ENCODE peak calls at places on chromosome 1, in nine cellular contexts. One of them, this sample, is unnamed.
A peak's percentile ranks its signal among the peaks of the same experiment; 100 is the strongest.

GRCh38 chr1:156709743-156710489 is 4.5 kb upstream of the CRABP2 start:
- DNase-seq in activated naive CD4-positive, alpha-beta T cell: no peak
- DNase-seq in head of caudate nucleus: peak; percentile 52
- DNase-seq in RCC 7860: no peak
- DNase-seq in glutamatergic neuron: no peak
- DNase-seq in GM03348: peak; percentile 92
- DNase-seq in neural progenitor cell: peak; percentile 14
- DNase-seq in T-helper 1 cell: no peak
- DNase-seq in HCEC 1CT: peak; percentile 29
- DNase-seq in this sample: no peak

GRCh38 chr1:2595812-2596529 is 9.4 kb downstream of the PRXL2B start:
- DNase-seq in HCEC 1CT: no peak
- DNase-seq in GM03348: no peak
- DNase-seq in RCC 7860: no peak
- DNase-seq in activated naive CD4-positive, alpha-beta T cell: no peak
- DNase-seq in T-helper 1 cell: no peak
- DNase-seq in neural progenitor cell: no peak
- DNase-seq in glutamatergic neuron: no peak
- DNase-seq in head of caudate nucleus: no peak
- DNase-seq in this sample: no peak

GRCh38 chr1:234756066-234756783 is 146.2 kb upstream of the IRF2BP2 start:
- DNase-seq in head of caudate nucleus: no peak
- DNase-seq in RCC 7860: no peak
- DNase-seq in neural progenitor cell: no peak
- DNase-seq in HCEC 1CT: no peak
- DNase-seq in GM03348: no peak
- DNase-seq in activated naive CD4-positive, alpha-beta T cell: no peak
- DNase-seq in T-helper 1 cell: no peak
- DNase-seq in glutamatergic neuron: no peak
- DNase-seq in this sample: no peak

GRCh38 chr1:201395936-201396335 is 3.2 kb downstream of the LAD1 start:
- DNase-seq in T-helper 1 cell: no peak
- DNase-seq in neural progenitor cell: no peak
- DNase-seq in activated naive CD4-positive, alpha-beta T cell: no peak
- DNase-seq in RCC 7860: no peak
- DNase-seq in head of caudate nucleus: no peak
- DNase-seq in HCEC 1CT: no peak
- DNase-seq in glutamatergic neuron: no peak
- DNase-seq in GM03348: no peak
- DNase-seq in this sample: no peak

GRCh38 chr1:151618470-151618869 is 6.6 kb downstream of the SNX27 start:
- DNase-seq in glutamatergic neuron: no peak
- DNase-seq in head of caudate nucleus: no peak
- DNase-seq in neural progenitor cell: no peak
- DNase-seq in HCEC 1CT: no peak
- DNase-seq in RCC 7860: no peak
- DNase-seq in T-helper 1 cell: no peak
- DNase-seq in GM03348: no peak
- DNase-seq in activated naive CD4-positive, alpha-beta T cell: no peak
- DNase-seq in this sample: no peak

GRCh38 chr1:55582078-55582477 is 366.9 kb upstream of the USP24 start:
- DNase-seq in glutamatergic neuron: no peak
- DNase-seq in HCEC 1CT: no peak
- DNase-seq in GM03348: no peak
- DNase-seq in RCC 7860: no peak
- DNase-seq in head of caudate nucleus: no peak
- DNase-seq in neural progenitor cell: no peak
- DNase-seq in activated naive CD4-positive, alpha-beta T cell: no peak
- DNase-seq in T-helper 1 cell: no peak
- DNase-seq in this sample: no peak

GRCh38 chr1:15703562-15703961 is 19.4 kb downstream of the PLEKHM2 start:
- DNase-seq in activated naive CD4-positive, alpha-beta T cell: no peak
- DNase-seq in T-helper 1 cell: no peak
- DNase-seq in RCC 7860: peak; percentile 53
- DNase-seq in neural progenitor cell: no peak
- DNase-seq in head of caudate nucleus: peak; percentile 82
- DNase-seq in glutamatergic neuron: no peak
- DNase-seq in HCEC 1CT: peak; percentile 92
- DNase-seq in GM03348: peak; percentile 95
- DNase-seq in this sample: peak; percentile 69

GRCh38 chr1:6438047-6438525 is 13.5 kb downstream of the ESPN start:
- DNase-seq in RCC 7860: peak; percentile 52
- DNase-seq in neural progenitor cell: peak; percentile 87
- DNase-seq in GM03348: peak; percentile 86
- DNase-seq in glutamatergic neuron: peak; percentile 83
- DNase-seq in T-helper 1 cell: peak; percentile 66
- DNase-seq in HCEC 1CT: peak; percentile 46
- DNase-seq in head of caudate nucleus: peak; percentile 79
- DNase-seq in activated naive CD4-positive, alpha-beta T cell: peak; percentile 46
- DNase-seq in this sample: peak; percentile 14

GRCh38 chr1:25564777-25565176 is 21.4 kb downstream of the LDLRAP1 start:
- DNase-seq in HCEC 1CT: no peak
- DNase-seq in GM03348: no peak
- DNase-seq in T-helper 1 cell: no peak
- DNase-seq in activated naive CD4-positive, alpha-beta T cell: no peak
- DNase-seq in neural progenitor cell: no peak
- DNase-seq in head of caudate nucleus: no peak
- DNase-seq in glutamatergic neuron: no peak
- DNase-seq in RCC 7860: no peak
- DNase-seq in this sample: no peak

GRCh38 chr1:210687582-210688279 is 359.0 kb downstream of the HHAT start:
- DNase-seq in RCC 7860: peak; percentile 84
- DNase-seq in glutamatergic neuron: no peak
- DNase-seq in GM03348: peak; percentile 66
- DNase-seq in neural progenitor cell: no peak
- DNase-seq in HCEC 1CT: no peak
- DNase-seq in T-helper 1 cell: no peak
- DNase-seq in head of caudate nucleus: peak; percentile 49
- DNase-seq in activated naive CD4-positive, alpha-beta T cell: no peak
- DNase-seq in this sample: no peak

GRCh38 chr1:204335085-204335484 is 24.6 kb downstream of the PLEKHA6 start:
- DNase-seq in neural progenitor cell: no peak
- DNase-seq in RCC 7860: no peak
- DNase-seq in GM03348: no peak
- DNase-seq in HCEC 1CT: no peak
- DNase-seq in activated naive CD4-positive, alpha-beta T cell: no peak
- DNase-seq in head of caudate nucleus: no peak
- DNase-seq in T-helper 1 cell: no peak
- DNase-seq in glutamatergic neuron: no peak
- DNase-seq in this sample: no peak

GRCh38 chr1:53800621-53801020 is 37.5 kb downstream of the NDC1 start:
- DNase-seq in glutamatergic neuron: no peak
- DNase-seq in T-helper 1 cell: no peak
- DNase-seq in RCC 7860: no peak
- DNase-seq in HCEC 1CT: no peak
- DNase-seq in neural progenitor cell: no peak
- DNase-seq in head of caudate nucleus: no peak
- DNase-seq in activated naive CD4-positive, alpha-beta T cell: no peak
- DNase-seq in GM03348: no peak
- DNase-seq in this sample: no peak

GRCh38 chr1:227429447-227430359 is 111.4 kb upstream of the CDC42BPA start:
- DNase-seq in activated naive CD4-positive, alpha-beta T cell: no peak
- DNase-seq in T-helper 1 cell: no peak
- DNase-seq in glutamatergic neuron: no peak
- DNase-seq in GM03348: peak; percentile 74
- DNase-seq in RCC 7860: no peak
- DNase-seq in HCEC 1CT: peak; percentile 36
- DNase-seq in head of caudate nucleus: no peak
- DNase-seq in neural progenitor cell: no peak
- DNase-seq in this sample: no peak

GRCh38 chr1:8510041-8510823 is 192.3 kb downstream of the SLC45A1 start:
- DNase-seq in T-helper 1 cell: no peak
- DNase-seq in neural progenitor cell: no peak
- DNase-seq in HCEC 1CT: peak; percentile 51
- DNase-seq in RCC 7860: no peak
- DNase-seq in activated naive CD4-positive, alpha-beta T cell: no peak
- DNase-seq in glutamatergic neuron: no peak
- DNase-seq in head of caudate nucleus: peak; percentile 64
- DNase-seq in GM03348: peak; percentile 82
- DNase-seq in this sample: no peak

GRCh38 chr1:115337633-115338456 is at the start of gene NGF:
- DNase-seq in RCC 7860: no peak
- DNase-seq in head of caudate nucleus: no peak
- DNase-seq in HCEC 1CT: peak; percentile 66
- DNase-seq in glutamatergic neuron: peak; percentile 70
- DNase-seq in T-helper 1 cell: no peak
- DNase-seq in GM03348: peak; percentile 92
- DNase-seq in activated naive CD4-positive, alpha-beta T cell: no peak
- DNase-seq in neural progenitor cell: peak; percentile 86
- DNase-seq in this sample: no peak

GRCh38 chr1:162080472-162081015 is 11.1 kb downstream of the NOS1AP start:
- DNase-seq in glutamatergic neuron: no peak
- DNase-seq in RCC 7860: no peak
- DNase-seq in HCEC 1CT: no peak
- DNase-seq in activated naive CD4-positive, alpha-beta T cell: no peak
- DNase-seq in neural progenitor cell: no peak
- DNase-seq in head of caudate nucleus: no peak
- DNase-seq in T-helper 1 cell: no peak
- DNase-seq in GM03348: no peak
- DNase-seq in this sample: no peak